ENCODE peak calls at places on chromosome 4, in seven cellular contexts. One of them, this sample, is unnamed.

GRCh38 chr4:80417019-80417418 is 81.5 kb downstream of the CFAP299 start:
- DNase-seq in DMS153: no peak
- DNase-seq in caudate nucleus: no peak
- DNase-seq in naive thymus-derived CD4-positive, alpha-beta T cell: no peak
- DNase-seq in GM12865: no peak
- DNase-seq in kidney glomerular epithelial cell: no peak
- DNase-seq in ACHN: no peak
- DNase-seq in this sample: no peak

GRCh38 chr4:76179398-76180318 is 31.5 kb upstream of the NUP54 start:
- DNase-seq in kidney glomerular epithelial cell: peak
- DNase-seq in caudate nucleus: peak
- DNase-seq in DMS153: peak
- DNase-seq in ACHN: peak
- DNase-seq in naive thymus-derived CD4-positive, alpha-beta T cell: peak
- DNase-seq in GM12865: peak
- DNase-seq in this sample: peak

GRCh38 chr4:4395849-4396627 is 9.1 kb downstream of the NSG1 start:
- DNase-seq in DMS153: peak
- DNase-seq in naive thymus-derived CD4-positive, alpha-beta T cell: no peak
- DNase-seq in caudate nucleus: no peak
- DNase-seq in GM12865: peak
- DNase-seq in kidney glomerular epithelial cell: no peak
- DNase-seq in ACHN: no peak
- DNase-seq in this sample: peak

GRCh38 chr4:4901877-4902276 is 42.4 kb downstream of the MSX1 start:
- DNase-seq in naive thymus-derived CD4-positive, alpha-beta T cell: no peak
- DNase-seq in DMS153: no peak
- DNase-seq in ACHN: no peak
- DNase-seq in caudate nucleus: no peak
- DNase-seq in kidney glomerular epithelial cell: no peak
- DNase-seq in GM12865: no peak
- DNase-seq in this sample: peak

GRCh38 chr4:153488719-153489384 is 22.7 kb downstream of the TMEM131L start:
- DNase-seq in kidney glomerular epithelial cell: peak
- DNase-seq in naive thymus-derived CD4-positive, alpha-beta T cell: no peak
- DNase-seq in DMS153: no peak
- DNase-seq in ACHN: no peak
- DNase-seq in caudate nucleus: peak
- DNase-seq in GM12865: peak
- DNase-seq in this sample: peak

GRCh38 chr4:170243662-170244288 is 154.0 kb upstream of the AADAT start:
- DNase-seq in GM12865: no peak
- DNase-seq in naive thymus-derived CD4-positive, alpha-beta T cell: no peak
- DNase-seq in caudate nucleus: no peak
- DNase-seq in ACHN: no peak
- DNase-seq in kidney glomerular epithelial cell: peak
- DNase-seq in DMS153: no peak
- DNase-seq in this sample: no peak

GRCh38 chr4:89129080-89129640 is 17.8 kb downstream of the TIGD2 start:
- DNase-seq in kidney glomerular epithelial cell: no peak
- DNase-seq in naive thymus-derived CD4-positive, alpha-beta T cell: no peak
- DNase-seq in GM12865: no peak
- DNase-seq in DMS153: no peak
- DNase-seq in ACHN: no peak
- DNase-seq in caudate nucleus: no peak
- DNase-seq in this sample: no peak

GRCh38 chr4:85825937-85826678 is 351.2 kb downstream of the ARHGAP24 start:
- DNase-seq in caudate nucleus: no peak
- DNase-seq in naive thymus-derived CD4-positive, alpha-beta T cell: no peak
- DNase-seq in GM12865: peak
- DNase-seq in DMS153: peak
- DNase-seq in ACHN: peak
- DNase-seq in kidney glomerular epithelial cell: peak
- DNase-seq in this sample: peak

GRCh38 chr4:106109929-106110328 is 206.1 kb downstream of the TBCK start:
- DNase-seq in kidney glomerular epithelial cell: no peak
- DNase-seq in caudate nucleus: no peak
- DNase-seq in naive thymus-derived CD4-positive, alpha-beta T cell: no peak
- DNase-seq in DMS153: no peak
- DNase-seq in ACHN: no peak
- DNase-seq in GM12865: no peak
- DNase-seq in this sample: no peak

GRCh38 chr4:128803783-128804182 is 5.7 kb upstream of the JADE1 start:
- DNase-seq in ACHN: no peak
- DNase-seq in kidney glomerular epithelial cell: no peak
- DNase-seq in DMS153: no peak
- DNase-seq in naive thymus-derived CD4-positive, alpha-beta T cell: no peak
- DNase-seq in caudate nucleus: no peak
- DNase-seq in GM12865: peak
- DNase-seq in this sample: no peak